ENCODE peak calls at places on chromosomes 3 and 15, in four cellular contexts. S is SK-N-SH, W is K562, T is HCT116. C is an unnamed sample.

GRCh38 chr3:179450901-179451334 is 352 bp downstream of the GNB4 start:
- DNase-seq in S (no peak), W (no peak), T (no peak), C (no peak)

GRCh38 chr3:131794766-131795381 is 239.9 kb downstream of the CPNE4 start:
- DNase-seq in T (peak; percentile 39), S (peak; percentile 40), W (peak; percentile 48), C (peak; percentile 24)

GRCh38 chr15:58260911-58261267 is 122.7 kb downstream of the AQP9 start:
- DNase-seq in W (no peak), S (no peak), T (no peak), C (no peak)

GRCh38 chr3:48402281-48402732 is 27.6 kb downstream of the PLXNB1 start:
- DNase-seq in T (peak; percentile 46), W (peak; percentile 37), S (peak; percentile 18), C (no peak)

GRCh38 chr3:64674591-64675076 is 13.2 kb downstream of the ADAMTS9 start:
- DNase-seq in T (no peak), S (peak; percentile 56), W (no peak), C (no peak)

GRCh38 chr3:139293665-139294023 is 50.2 kb upstream of the MRPS22 start:
- DNase-seq in W (no peak), T (no peak), S (no peak), C (no peak)

GRCh38 chr3:113117511-113118302 is 93.7 kb upstream of the BOC start:
- DNase-seq in S (no peak), W (no peak), T (no peak), C (no peak)

GRCh38 chr3:34078418-34078817 is 280.0 kb downstream of the PDCD6IP start:
- DNase-seq in S (no peak), W (no peak), T (no peak), C (no peak)

GRCh38 chr15:63986185-63986680 is 60.1 kb downstream of the DAPK2 start:
- DNase-seq in W (no peak), T (no peak), S (no peak), C (no peak)

GRCh38 chr3:117399311-117400068 is 689.9 kb downstream of the TUSC7 start:
- DNase-seq in S (no peak), T (no peak), W (no peak), C (no peak)

GRCh38 chr3:49377483-49377882 is 19.3 kb upstream of the GPX1 start:
- DNase-seq in T (no peak), W (no peak), S (no peak), C (no peak)

GRCh38 chr3:17742837-17743659 is 617 bp upstream of the TBC1D5 start:
- DNase-seq in T (no peak), W (peak; percentile 98), S (peak; percentile 95), C (no peak)

GRCh38 chr15:65175511-65175910 is 9.6 kb downstream of the CLPX start:
- DNase-seq in T (no peak), S (no peak), W (no peak), C (no peak)

GRCh38 chr3:188855690-188856089 is 316.1 kb upstream of the TPRG1 start:
- DNase-seq in S (no peak), T (no peak), W (no peak), C (no peak)

GRCh38 chr3:114418724-114419543 is 125.1 kb downstream of the TIGIT start:
- DNase-seq in S (peak; percentile 48), W (peak; percentile 42), T (peak; percentile 57), C (peak; percentile 73)

GRCh38 chr3:64972793-64973192 is 285.0 kb upstream of the ADAMTS9 start:
- DNase-seq in T (no peak), W (no peak), S (no peak), C (no peak)

GRCh38 chr3:122392868-122393844 is 9.2 kb downstream of the FAM162A start:
- DNase-seq in S (peak; percentile 33), T (no peak), W (peak; percentile 12), C (peak; percentile 47)

GRCh38 chr3:125024817-125025216 is 31.0 kb downstream of the HEG1 start:
- DNase-seq in W (no peak), S (no peak), T (no peak), C (no peak)

GRCh38 chr3:164155386-164155785 is 922.9 kb downstream of the SI start:
- DNase-seq in T (no peak), S (no peak), W (no peak), C (no peak)

GRCh38 chr3:175590745-175591144 is 731.6 kb downstream of the NAALADL2 start:
- DNase-seq in W (no peak), S (no peak), T (no peak), C (no peak)

GRCh38 chr3:122956685-122957455 is 70.7 kb downstream of the SEMA5B start:
- DNase-seq in W (no peak), T (no peak), S (no peak), C (no peak)

GRCh38 chr3:57393957-57394356 is 101.5 kb upstream of the ASB14 start:
- DNase-seq in T (no peak), W (no peak), S (no peak), C (no peak)

GRCh38 chr3:100463002-100463401 is 29.4 kb upstream of the TMEM45A start:
- DNase-seq in T (peak; percentile 45), W (peak; percentile 37), S (peak; percentile 69), C (peak; percentile 54)

GRCh38 chr3:106814231-106814630 is 563.0 kb upstream of the CCDC54 start:
- DNase-seq in S (peak; percentile 47), W (no peak), T (no peak), C (no peak)

GRCh38 chr15:81301815-81302399 is 22.0 kb downstream of the STARD5 start:
- DNase-seq in W (no peak), S (no peak), T (no peak), C (no peak)

GRCh38 chr15:90062023-90062728 is 40.1 kb downstream of the IDH2 start:
- DNase-seq in T (no peak), S (no peak), W (peak; percentile 87), C (no peak)

GRCh38 chr15:90576711-90577389 is 47.1 kb downstream of the CRTC3 start:
- DNase-seq in W (no peak), T (no peak), S (no peak), C (no peak)

GRCh38 chr3:159263750-159264561 is 462.1 kb downstream of the MFSD1 start:
- DNase-seq in T (peak; percentile 31), S (peak; percentile 42), W (peak; percentile 16), C (peak; percentile 22)

GRCh38 chr3:25707268-25707928 is 42.7 kb upstream of the TOP2B start:
- DNase-seq in W (no peak), S (no peak), T (no peak), C (no peak)

GRCh38 chr3:25711090-25711489 is 46.4 kb upstream of the TOP2B start:
- DNase-seq in S (no peak), T (no peak), W (no peak), C (no peak)

DNA sequence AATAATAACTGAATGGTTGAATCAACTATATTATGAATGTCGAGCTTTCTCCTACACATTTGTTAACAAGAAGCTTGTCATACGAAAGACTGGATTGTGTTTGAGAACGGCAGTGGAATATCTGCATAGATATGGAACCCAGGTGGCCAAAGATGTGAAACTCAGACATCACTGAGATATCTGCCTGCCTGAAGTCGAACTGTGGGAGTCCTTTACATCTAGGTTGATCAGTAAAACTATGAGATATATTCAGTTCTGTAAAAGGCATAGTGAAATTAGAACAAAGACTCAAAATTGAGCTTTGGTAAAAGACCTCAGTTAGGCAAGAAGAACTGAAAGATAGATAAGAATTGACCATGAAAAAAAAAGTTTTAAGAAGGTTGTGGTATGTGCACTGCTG is 41.5 kb upstream of the TOP2B start:
- DNase-seq in S (no peak), W (no peak), T (no peak), C (no peak)
- TF ChIP-seq ELF1 in S (no peak), W (no peak), T (no peak), C (no peak)

DNA sequence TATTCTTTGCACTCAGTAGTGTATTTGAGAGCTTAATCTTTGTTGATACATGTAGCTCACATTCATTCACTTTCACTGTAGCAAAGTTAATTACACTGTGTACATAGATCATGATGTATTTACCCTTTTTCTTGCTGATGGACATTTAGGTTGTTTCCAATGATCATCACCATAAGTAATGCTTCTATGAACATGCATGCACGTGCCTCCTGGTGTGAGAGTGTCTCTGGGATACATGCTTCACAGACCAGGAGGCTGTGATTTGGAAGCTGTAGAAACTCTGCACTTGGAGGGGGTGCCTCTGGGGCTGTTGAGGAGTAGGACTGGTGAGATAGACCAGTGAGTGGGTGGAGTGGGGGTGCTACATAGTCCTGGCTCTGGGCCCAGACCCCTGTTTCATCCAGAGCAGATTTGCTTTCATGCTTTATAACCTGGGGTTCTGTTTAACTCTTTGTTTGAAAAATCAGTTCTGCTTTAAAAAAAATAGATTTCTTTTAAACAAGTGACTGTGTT is 18.2 kb upstream of the SMAD3 start:
- DNase-seq in W (no peak), S (no peak), T (no peak), C (no peak)
- TF ChIP-seq ELF1 in W (no peak), S (no peak), T (no peak), C (no peak)

DNA sequence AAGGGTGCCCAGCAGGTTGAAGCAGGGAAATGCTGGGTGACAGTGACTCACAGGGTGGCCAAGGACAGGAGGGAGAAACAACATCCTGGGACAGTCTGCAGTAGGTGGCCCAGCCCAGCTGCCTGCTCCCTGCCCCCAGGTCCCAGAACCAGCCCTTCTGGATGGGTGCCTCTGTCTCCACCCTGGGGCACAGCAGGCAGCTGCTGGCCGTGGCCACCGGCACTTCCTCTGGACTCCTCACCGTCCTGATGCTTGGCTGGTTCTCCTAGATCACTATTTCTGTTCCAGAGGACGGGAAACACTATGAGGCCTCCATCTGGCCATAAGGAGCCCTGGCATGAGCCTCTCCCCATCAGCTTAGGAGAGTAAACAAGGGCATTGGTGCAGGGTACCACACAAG is 258.9 kb downstream of the XXYLT1 start:
- DNase-seq in W (no peak), T (no peak), S (no peak), C (no peak)
- TF ChIP-seq ELF1 in W (no peak), T (no peak), S (no peak), C (no peak)

GRCh38 chr3:127712461-127712860 is 39.7 kb downstream of the ABTB1 start:
- DNase-seq in S (no peak), T (no peak), W (no peak), C (no peak)

GRCh38 chr3:127711021-127711420 is 38.3 kb downstream of the ABTB1 start:
- DNase-seq in S (no peak), W (no peak), T (no peak), C (no peak)

GRCh38 chr3:127714151-127714571 is 41.4 kb downstream of the ABTB1 start:
- DNase-seq in W (no peak), T (no peak), S (no peak), C (no peak)

GRCh38 chr3:127714866-127715265 is 42.1 kb downstream of the ABTB1 start:
- DNase-seq in S (no peak), W (no peak), T (no peak), C (no peak)

GRCh38 chr3:127712881-127713771 is 40.4 kb downstream of the ABTB1 start:
- DNase-seq in S (no peak), W (no peak), T (no peak), C (no peak)
- TF ChIP-seq ELF1 in S (no peak), W (no peak), T (no peak), C (no peak)

C was measured in HepG2.